ENCODE peak calls at places on chromosomes 7 and 10, in eight cellular contexts. C is KBM-7, V is smooth muscle cell of the brain vasculature, X is C1 segment of cervical spinal cord, P is astrocyte of the spinal cord, O is glomerular endothelial cell, G is fibroblast of lung, N is NCI-H2081. R is an unnamed sample.
A peak's percentile ranks its signal among the peaks of the same experiment; 100 is the strongest.

GRCh38 chr7:452230-452751 is 67.4 kb downstream of the PDGFA start:
- DNase-seq in G (peak; percentile 42), O (no peak), N (no peak), X (no peak), V (no peak), P (peak; percentile 24), C (no peak), R (peak; percentile 49)

GRCh38 chr10:84095821-84096497 is 43.4 kb upstream of the GHITM start:
- DNase-seq in N (no peak), X (no peak), V (no peak), O (peak; percentile 36), G (no peak), C (no peak), P (no peak), R (no peak)

GRCh38 chr7:28539289-28539981 is 127.1 kb downstream of the CREB5 start:
- DNase-seq in O (no peak), N (no peak), X (no peak), G (no peak), C (no peak), P (no peak), V (no peak), R (no peak)

GRCh38 chr7:43888983-43889945 is 17.1 kb downstream of the URGCP start:
- DNase-seq in N (no peak), G (peak; percentile 42), V (no peak), C (no peak), P (no peak), O (no peak), X (no peak), R (peak; percentile 51)

GRCh38 chr7:107147464-107148214 is 21.2 kb upstream of the HBP1 start:
- DNase-seq in G (peak; percentile 57), C (peak; percentile 44), P (peak; percentile 55), V (no peak), N (peak; percentile 47), O (no peak), X (no peak), R (peak; percentile 47)

GRCh38 chr10:65900271-65900670 is 1025.6 kb upstream of the LRRTM3 start:
- DNase-seq in X (no peak), V (no peak), N (no peak), P (no peak), G (no peak), C (no peak), O (no peak), R (no peak)

GRCh38 chr10:103592186-103593021 is 98.9 kb downstream of the NEURL1 start:
- DNase-seq in X (no peak), N (no peak), V (no peak), P (peak; percentile 15), G (peak; percentile 32), O (no peak), C (peak; percentile 63), R (peak; percentile 38)

GRCh38 chr10:48466611-48467240 is 138.1 kb downstream of the ARHGAP22 start:
- DNase-seq in N (no peak), C (no peak), P (no peak), G (no peak), V (no peak), X (no peak), O (no peak), R (no peak)

GRCh38 chr10:11272915-11273389 is 255.3 kb downstream of the CELF2 start:
- DNase-seq in P (no peak), V (no peak), C (peak; percentile 71), G (no peak), O (no peak), X (no peak), N (no peak), R (no peak)

GRCh38 chr10:104686829-104687228 is 45.7 kb downstream of the SORCS3 start:
- DNase-seq in N (no peak), G (no peak), P (no peak), V (no peak), X (no peak), O (no peak), C (no peak), R (no peak)

R was measured in IMR-90.